ENCODE peak calls at places on chromosomes 1 and 21, in eight cellular contexts. W, Y, P, A, V, S, X and Q are unnamed samples.

GRCh38 chr1:210711825-210712224 is 383.1 kb downstream of the HHAT start:
- DNase-seq in S (no peak), X (no peak), V (no peak), P (no peak), A (no peak), W (no peak), Y (peak), Q (no peak)

GRCh38 chr1:24074817-24075725 is 36.9 kb downstream of the MYOM3 start:
- DNase-seq in V (no peak), S (no peak), Y (no peak), X (no peak), P (no peak), W (no peak), A (no peak), Q (no peak)

GRCh38 chr1:81894867-81895266 is 94.1 kb downstream of the ADGRL2 start:
- DNase-seq in Y (no peak), A (no peak), S (no peak), V (no peak), P (no peak), W (no peak), X (no peak), Q (no peak)

GRCh38 chr1:109185357-109185756 is 28.4 kb upstream of the SARS1 start:
- DNase-seq in V (no peak), Y (no peak), P (no peak), S (no peak), W (no peak), X (no peak), A (no peak), Q (no peak)

GRCh38 chr1:19204665-19205266 is 5.3 kb downstream of the UBR4 start:
- DNase-seq in W (peak), V (no peak), A (no peak), S (no peak), Y (no peak), P (no peak), X (no peak), Q (no peak)

GRCh38 chr21:41537356-41537755 is 29.4 kb upstream of the TMPRSS2 start:
- DNase-seq in X (no peak), Y (no peak), P (no peak), W (no peak), A (no peak), V (no peak), S (no peak), Q (no peak)

GRCh38 chr1:226827458-226827857 is 43.0 kb upstream of the PSEN2 start:
- DNase-seq in W (peak), P (peak), A (no peak), Y (peak), S (no peak), V (no peak), X (no peak), Q (no peak)

GRCh38 chr21:42614811-42615342 is 38.5 kb upstream of the PDE9A start:
- DNase-seq in Y (no peak), P (peak), X (peak), V (peak), S (no peak), A (no peak), W (no peak), Q (peak)

GRCh38 chr1:159938221-159938852 is 7.1 kb downstream of the IGSF9 start:
- DNase-seq in P (no peak), Y (no peak), W (no peak), A (no peak), S (no peak), X (peak), V (no peak), Q (no peak)

GRCh38 chr1:55313903-55314302 is 98.7 kb upstream of the USP24 start:
- DNase-seq in W (peak), S (no peak), X (no peak), V (no peak), P (no peak), A (no peak), Y (no peak), Q (no peak)

GRCh38 chr1:16625497-16626408 is 12.4 kb upstream of the NBPF1 start:
- DNase-seq in V (no peak), A (no peak), W (no peak), S (no peak), X (no peak), P (no peak), Y (no peak), Q (no peak)

GRCh38 chr1:225840223-225840610 is 30.3 kb downstream of the EPHX1 start:
- DNase-seq in S (no peak), V (no peak), A (no peak), P (no peak), X (no peak), W (no peak), Y (no peak), Q (no peak)

GRCh38 chr1:182666736-182667135 is 17.7 kb downstream of the RGS8 start:
- DNase-seq in Y (no peak), W (no peak), V (no peak), P (no peak), X (no peak), A (no peak), S (no peak), Q (no peak)

GRCh38 chr1:204032642-204033235 is 40.2 kb upstream of the SOX13 start:
- DNase-seq in V (no peak), A (no peak), P (no peak), W (no peak), X (no peak), Y (no peak), S (no peak), Q (no peak)

GRCh38 chr1:65330021-65330420 is 20.7 kb downstream of the DNAJC6 start:
- DNase-seq in X (no peak), A (no peak), S (no peak), Y (no peak), V (no peak), P (no peak), W (no peak), Q (no peak)

GRCh38 chr1:45272943-45273342 is 53.8 kb upstream of the HPDL start:
- DNase-seq in X (no peak), S (no peak), Y (no peak), A (peak), W (peak), P (no peak), V (no peak), Q (peak)

GRCh38 chr1:175725684-175726083 is 17.7 kb downstream of the TNR start:
- DNase-seq in P (no peak), V (no peak), X (peak), S (no peak), A (no peak), Y (no peak), W (peak), Q (no peak)

GRCh38 chr1:29236743-29236992 is 346 bp downstream of the PTPRU start:
- DNase-seq in Y (peak), S (no peak), X (no peak), A (no peak), P (no peak), W (no peak), V (no peak), Q (no peak)

GRCh38 chr1:167219194-167219593 is 1.5 kb upstream of the POU2F1 start:
- DNase-seq in S (no peak), V (no peak), A (no peak), W (no peak), P (no peak), X (no peak), Y (no peak), Q (no peak)